ENCODE peak calls at places on chromosomes 11 and 22, in nine cellular contexts. E, V, H, I, L, T, N, A and X are unnamed samples. For H3K4me1 and H3K9me3, the result is how much of the 10 kb centered on the place peaks cover.

GRCh38 chr11:122812612-122813011 is 25.7 kb upstream of the CRTAM start:
- DNase-seq in E (no peak), V (no peak), H (no peak), I (no peak), L (no peak), T (no peak), N (no peak), A (peak), X (no peak)

GRCh38 chr22:47175761-47176359 is 413.4 kb downstream of the TBC1D22A start:
- DNase-seq in E (peak), V (no peak), H (peak), I (no peak), L (no peak), T (no peak), N (no peak), A (no peak), X (peak)

GRCh38 chr11:83025267-83025704 is 46.4 kb downstream of the RAB30 start:
- DNase-seq in E (no peak), V (no peak), H (no peak), I (no peak), L (no peak), T (no peak), N (no peak), A (peak), X (no peak)

GRCh38 chr11:71272161-71272560 is 19.8 kb upstream of the SHANK2 start:
- DNase-seq in E (no peak), V (no peak), H (no peak), I (no peak), L (no peak), T (no peak), N (no peak), A (no peak), X (no peak)

GRCh38 chr11:66784575-66784974 is 55.6 kb upstream of the SPTBN2 start:
- DNase-seq in E (no peak), V (no peak), H (no peak), I (no peak), L (peak), T (no peak), N (no peak), A (no peak), X (no peak)

GRCh38 chr11:123261345-123262106 is 66.5 kb upstream of the CLMP start:
- DNase-seq in E (peak), V (peak), H (peak), I (peak), L (peak), T (no peak), N (peak), A (peak), X (peak)

GRCh38 chr11:12706531-12707499 is 32.6 kb downstream of the TEAD1 start:
- DNase-seq in E (peak), V (no peak), H (no peak), I (peak), L (peak), T (no peak), N (no peak), A (peak), X (no peak)

GRCh38 chr11:75654314-75654713 is 14.5 kb downstream of the MAP6 start:
- DNase-seq in E (no peak), V (no peak), H (no peak), I (no peak), L (no peak), T (no peak), N (peak), A (no peak), X (no peak)

GRCh38 chr11:11724994-11725393 is 103.2 kb upstream of the GALNT18 start:
- DNase-seq in E (no peak), V (no peak), H (no peak), I (no peak), L (no peak), T (no peak), N (peak), A (no peak), X (no peak)

GRCh38 chr11:34214961-34215805 is 109.8 kb downstream of the NAT10 start:
- DNase-seq in E (no peak), V (no peak), H (no peak), I (no peak), L (peak), T (no peak), N (peak), A (no peak), X (no peak)

GRCh38 chr22:50544746-50545253 is 899 bp upstream of the KLHDC7B start:
- DNase-seq in E (peak), V (no peak), H (no peak), I (no peak), L (no peak), T (no peak), N (peak), A (no peak), X (no peak)

GRCh38 chr11:10500757-10501684 is 40.0 kb downstream of the RNF141 start:
- DNase-seq in E (no peak), V (no peak), H (peak), I (no peak), L (no peak), T (no peak), N (no peak), A (no peak), X (no peak)

GRCh38 chr11:126892781-126893180 is 107.8 kb downstream of the KIRREL3 start:
- DNase-seq in E (no peak), V (no peak), H (no peak), I (no peak), L (no peak), T (no peak), N (no peak), A (no peak), X (no peak)

GRCh38 chr11:953513-953912 is 27.8 kb downstream of the AP2A2 start:
- DNase-seq in E (no peak), V (no peak), H (peak), I (no peak), L (no peak), T (no peak), N (no peak), A (no peak), X (no peak)

GRCh38 chr11:71330349-71330748 is 78.0 kb upstream of the SHANK2 start:
- DNase-seq in E (no peak), V (no peak), H (no peak), I (no peak), L (no peak), T (no peak), N (no peak), A (no peak), X (no peak)

GRCh38 chr22:32764330-32765116 is 37.0 kb upstream of the TIMP3 start:
- DNase-seq in E (peak), V (no peak), H (no peak), I (no peak), L (peak), T (no peak), N (peak), A (no peak), X (peak)

GRCh38 chr11:68271023-68271780 is 571 bp downstream of the C11orf24 start:
- DNase-seq in E (peak), V (peak), H (peak), I (peak), L (peak), T (no peak), N (peak), A (peak), X (peak)

GRCh38 chr11:125941606-125942275 is 4.1 kb upstream of the VSIG10L2 start:
- DNase-seq in E (peak), V (peak), H (peak), I (peak), L (peak), T (no peak), N (peak), A (peak), X (no peak)

GRCh38 chr11:65479184-65480145 is 19.4 kb upstream of the MALAT1 start:
- DNase-seq in E (peak), V (no peak), H (no peak), I (peak), L (peak), T (no peak), N (peak), A (peak), X (peak)
- TF ChIP-seq CTCF in E (peak), V (peak), H (no peak), I (peak), L (peak), T (peak), N (peak), A (peak), X (peak)

GRCh38 chr11:128482512-128483191 is 104.7 kb downstream of the ETS1 start:
- DNase-seq in E (peak), V (no peak), H (no peak), I (no peak), L (peak), T (no peak), N (no peak), A (no peak), X (no peak)
- H3K4me1 ChIP-seq in E (half or more), V (under half), H (under half), I (under half), L (under half), T (under half), N (under half), A (under half), X (under half)

GRCh38 chr22:49146511-49146910 is 681.2 kb downstream of the BRD1 start:
- DNase-seq in E (no peak), V (no peak), H (no peak), I (no peak), L (no peak), T (no peak), N (no peak), A (no peak), X (no peak)
- H3K9me3 ChIP-seq in E (under half), V (under half), H (under half), I (under half), L (under half), T (under half), N (under half), A (under half), X (under half)

DNA sequence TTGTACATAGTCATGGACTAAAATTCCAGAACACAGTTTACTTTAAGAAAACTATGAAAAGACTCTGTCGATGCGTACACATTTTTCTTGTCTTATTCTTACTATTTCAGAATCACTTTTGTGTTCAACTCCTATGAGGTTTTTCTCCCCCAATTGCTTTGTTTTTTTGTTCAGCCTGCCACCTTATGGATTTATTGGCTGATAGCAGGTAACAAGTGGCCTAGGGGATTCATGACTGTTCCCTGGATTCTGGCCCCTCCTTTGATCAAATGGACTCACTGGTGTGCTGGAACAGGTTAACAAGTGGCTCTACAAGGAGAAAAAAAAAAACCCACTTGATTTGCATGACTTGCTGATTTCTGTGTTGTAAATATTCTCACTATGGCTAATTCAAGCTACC is 10.6 kb downstream of the MMP20 start:
- DNase-seq in E (no peak), V (no peak), H (no peak), I (no peak), L (no peak), T (no peak), N (no peak), A (no peak), X (no peak)
- TF ChIP-seq CTCF in E (no peak), V (no peak), H (no peak), I (peak), L (no peak), T (no peak), N (peak), A (no peak), X (no peak)

DNA sequence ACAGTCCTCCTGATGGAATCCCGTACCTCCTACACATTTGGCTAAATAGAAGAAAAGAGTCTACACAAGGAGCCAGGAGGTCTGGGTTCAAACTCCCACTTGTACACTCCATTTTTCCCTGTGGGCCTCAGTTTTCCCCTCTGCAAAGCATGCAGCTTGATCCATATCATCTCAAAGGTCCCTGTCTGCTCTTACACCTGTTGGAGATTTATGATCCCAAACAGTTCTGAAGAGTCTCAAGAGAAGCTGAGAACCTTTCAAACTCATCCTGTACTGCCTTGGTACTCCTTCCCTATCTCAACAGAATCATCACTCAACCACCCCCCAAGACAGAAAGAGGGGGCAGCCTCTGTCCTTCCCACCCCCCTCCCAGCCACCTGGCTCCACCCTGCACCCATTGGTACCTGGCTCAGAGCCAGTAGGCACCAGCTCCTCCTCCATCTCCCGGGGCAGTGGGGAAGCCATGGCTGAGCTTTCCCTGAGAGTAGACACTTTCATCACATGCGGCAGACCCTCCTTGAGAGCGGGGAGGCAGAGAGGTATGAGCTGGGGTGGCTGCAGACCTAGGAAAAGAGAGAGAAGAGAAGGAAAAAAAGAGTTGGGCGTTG is 3.3 kb downstream of the TNKS1BP1 start:
- DNase-seq in E (no peak), V (no peak), H (peak), I (no peak), L (no peak), T (no peak), N (peak), A (no peak), X (no peak)
- H3K4me1 ChIP-seq in E (half or more), V (half or more), H (half or more), I (under half), L (under half), T (half or more), N (half or more), A (under half), X (under half)

GRCh38 chr11:55607545-55607944 is at the start of gene OR4C11:
- DNase-seq in E (no peak), V (no peak), H (no peak), I (no peak), L (no peak), T (no peak), N (no peak), A (no peak), X (no peak)
- H3K9me3 ChIP-seq in E (under half), V (under half), H (under half), I (under half), L (under half), T (under half), N (under half), A (under half), X (under half)

DNA sequence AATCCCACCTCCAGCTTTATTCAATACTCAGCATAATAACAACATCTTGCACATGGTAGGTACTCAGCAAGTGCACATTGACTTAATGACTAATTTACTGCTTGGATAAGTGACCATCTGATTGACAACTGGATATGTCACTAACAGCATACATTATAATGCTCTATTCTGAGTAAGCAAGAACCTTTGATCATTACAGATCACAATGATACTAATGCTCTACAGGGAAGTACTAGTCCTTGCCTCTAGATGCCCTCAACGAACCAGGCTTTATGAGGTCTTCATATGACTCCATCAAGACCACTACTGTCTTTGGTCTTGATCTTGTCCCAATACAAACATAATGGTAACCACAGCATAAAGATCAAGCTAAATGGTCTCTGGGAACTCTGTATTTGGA is 167.6 kb upstream of the MTMR2 start:
- DNase-seq in E (no peak), V (no peak), H (no peak), I (no peak), L (no peak), T (no peak), N (no peak), A (no peak), X (no peak)
- TF ChIP-seq CTCF in E (no peak), V (no peak), H (no peak), I (peak), L (no peak), T (no peak), N (peak), A (no peak), X (no peak)

DNA sequence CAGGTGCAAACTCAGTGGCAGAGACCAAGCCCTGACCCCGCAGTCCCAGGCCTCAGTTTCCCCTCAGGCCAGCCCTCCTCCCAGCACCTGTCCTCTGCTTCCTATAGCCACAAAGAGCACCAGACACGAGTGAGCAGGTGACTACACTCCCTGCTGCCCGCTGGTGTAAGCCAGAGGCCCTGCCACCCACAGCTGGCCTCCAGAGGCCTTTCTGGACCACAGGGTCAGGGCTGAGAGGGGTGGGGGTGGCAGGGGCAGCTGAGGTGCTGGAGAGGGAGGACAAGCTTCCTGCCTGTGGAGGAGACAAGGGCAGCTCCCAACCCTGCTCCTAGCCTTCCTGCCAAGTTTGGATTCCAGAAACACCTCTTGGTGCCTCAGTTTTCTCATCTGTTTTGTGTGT is 31.3 kb upstream of the WNT7B start:
- DNase-seq in E (no peak), V (no peak), H (no peak), I (no peak), L (peak), T (no peak), N (no peak), A (no peak), X (no peak)
- H3K4me1 ChIP-seq in E (under half), V (under half), H (under half), I (under half), L (under half), T (half or more), N (half or more), A (under half), X (under half)